ENCODE peak calls at places on chromosomes 7 and 10, in four cellular contexts. I, V, J and A are unnamed samples.

GRCh38 chr10:112227331-112227961 is 43.9 kb upstream of the GPAM start:
- DNase-seq in I (no peak), V (no peak), J (peak; percentile 72), A (no peak)

GRCh38 chr10:78865518-78865835 is 203.3 kb upstream of the ZMIZ1 start:
- DNase-seq in I (no peak), V (no peak), J (no peak), A (no peak)

GRCh38 chr7:41732279-41733062 is 29.6 kb upstream of the INHBA start:
- DNase-seq in I (no peak), V (peak; percentile 1), J (peak; percentile 58), A (peak; percentile 53)

GRCh38 chr10:93893646-93894515 is at the start of gene SLC35G1:
- DNase-seq in I (peak; percentile 64), V (peak; percentile 38), J (peak; percentile 63), A (peak; percentile 46)

GRCh38 chr10:118259288-118259906 is 82.7 kb downstream of the FAM204A start:
- DNase-seq in I (peak; percentile 51), V (peak; percentile 32), J (peak; percentile 50), A (no peak)

GRCh38 chr7:34187908-34188307 is 282.6 kb downstream of the BMPER start:
- DNase-seq in I (no peak), V (no peak), J (no peak), A (no peak)

GRCh38 chr7:74183653-74184450 is 9.7 kb downstream of the EIF4H start:
- DNase-seq in I (peak; percentile 56), V (no peak), J (no peak), A (no peak)

GRCh38 chr10:72665925-72666324 is 26.0 kb upstream of the MCU start:
- DNase-seq in I (no peak), V (no peak), J (no peak), A (no peak)

GRCh38 chr7:16114071-16114470 is 307.3 kb downstream of the CRPPA start:
- DNase-seq in I (no peak), V (no peak), J (no peak), A (no peak)

GRCh38 chr7:150686030-150686626 is 622 bp downstream of the GIMAP2 start:
- DNase-seq in I (peak; percentile 22), V (no peak), J (no peak), A (no peak)

GRCh38 chr10:60235001-60235400 is 154.7 kb downstream of the ANK3 start:
- DNase-seq in I (no peak), V (no peak), J (no peak), A (no peak)

GRCh38 chr10:1476106-1476803 is 261.1 kb downstream of the ADARB2 start:
- DNase-seq in I (no peak), V (no peak), J (no peak), A (no peak)

GRCh38 chr7:24216576-24217116 is 67.3 kb upstream of the NPY start:
- DNase-seq in I (no peak), V (no peak), J (no peak), A (no peak)

GRCh38 chr10:72122221-72122620 is 33.9 kb upstream of the SPOCK2 start:
- DNase-seq in I (peak; percentile 46), V (no peak), J (no peak), A (no peak)

GRCh38 chr7:132226626-132227290 is 349.5 kb downstream of the PLXNA4 start:
- DNase-seq in I (no peak), V (no peak), J (no peak), A (no peak)

GRCh38 chr10:15588635-15589081 is 131.1 kb downstream of the ITGA8 start:
- DNase-seq in I (no peak), V (no peak), J (no peak), A (no peak)

GRCh38 chr10:97633921-97634320 is 621 bp upstream of the MORN4 start:
- DNase-seq in I (peak; percentile 39), V (peak; percentile 19), J (no peak), A (no peak)
- TF ChIP-seq CTCF in I (peak; percentile 62), V (peak; percentile 40), J (no peak), A (peak; percentile 23)

DNA sequence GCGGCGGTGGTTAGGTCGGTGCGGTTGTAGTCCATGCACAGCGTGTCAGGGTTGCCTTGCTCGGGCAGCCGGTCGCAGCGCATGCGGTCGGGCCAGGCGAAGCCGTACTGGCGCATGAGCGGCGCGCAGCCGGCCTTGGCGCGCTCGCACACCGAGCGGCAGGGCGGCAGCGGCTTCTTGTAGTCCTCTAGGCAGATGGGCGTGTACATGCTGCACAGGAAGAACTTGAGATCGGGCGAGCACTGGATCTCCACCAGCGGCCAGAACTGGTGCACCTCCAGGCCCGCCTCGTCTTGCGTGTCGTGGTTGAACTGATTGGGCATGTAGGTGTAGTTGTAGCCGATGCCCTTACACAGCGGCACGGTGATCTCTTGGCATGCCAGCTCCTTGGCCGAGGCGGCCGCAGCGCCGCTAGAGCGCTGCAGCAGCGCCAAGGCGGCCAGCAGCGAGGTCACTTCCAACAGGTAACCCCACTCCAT is 1.1 kb downstream of the FZD8 start:
- DNase-seq in I (peak; percentile 52), V (peak; percentile 31), J (peak; percentile 65), A (no peak)
- TF ChIP-seq CTCF in I (no peak), V (no peak), J (no peak), A (no peak)

GRCh38 chr7:17526621-17527020 is 228.2 kb downstream of the AHR start:
- DNase-seq in I (no peak), V (no peak), J (no peak), A (no peak)
- TF ChIP-seq CTCF in I (no peak), V (no peak), J (no peak), A (no peak)

DNA sequence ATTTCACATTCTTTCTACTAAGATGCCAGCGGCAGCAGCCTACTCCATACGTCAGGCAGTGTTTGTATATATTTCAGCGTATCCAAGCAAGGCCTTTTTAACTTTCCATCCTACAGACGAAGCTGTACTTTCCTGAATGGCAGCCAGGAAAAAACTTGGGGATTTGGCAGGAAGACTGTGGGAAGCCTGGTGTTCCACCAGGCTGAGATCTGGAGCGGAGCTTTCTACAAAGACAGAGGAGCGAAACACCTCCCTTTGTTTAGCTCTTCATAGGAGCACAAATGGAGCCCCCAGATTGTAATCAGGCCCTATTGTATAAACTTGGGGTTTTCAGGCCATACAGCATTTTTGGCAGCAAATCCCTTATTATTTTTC is 143.8 kb downstream of the TES start:
- DNase-seq in I (no peak), V (no peak), J (no peak), A (no peak)
- TF ChIP-seq CTCF in I (no peak), V (no peak), J (no peak), A (no peak)

DNA sequence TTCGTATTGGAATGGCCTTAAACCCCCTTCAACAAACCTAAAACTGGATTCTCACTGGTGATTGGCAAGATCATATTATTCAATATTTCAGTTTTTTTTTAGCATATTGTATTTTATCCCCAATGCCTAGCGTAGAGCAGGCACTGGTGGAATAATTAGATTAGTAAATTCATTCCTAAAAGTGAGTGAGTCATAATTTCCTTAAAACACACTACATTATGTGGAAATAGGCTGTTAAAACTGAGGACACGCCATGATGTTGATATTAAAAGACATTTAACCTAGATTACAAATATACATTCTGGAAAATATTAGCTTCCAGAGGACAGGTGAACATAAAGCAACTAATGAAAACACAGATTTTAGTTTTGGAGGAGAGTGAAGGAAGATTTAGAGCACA is 463.9 kb downstream of the PARD3 start:
- DNase-seq in I (no peak), V (no peak), J (no peak), A (no peak)
- TF ChIP-seq CTCF in I (no peak), V (no peak), J (no peak), A (no peak)

GRCh38 chr10:88657901-88658300 is 6.3 kb upstream of the LIPF start:
- DNase-seq in I (no peak), V (no peak), J (no peak), A (no peak)

GRCh38 chr10:88651131-88651541 is 13.1 kb upstream of the LIPF start:
- DNase-seq in I (no peak), V (no peak), J (no peak), A (no peak)

GRCh38 chr10:88647216-88647615 is 17.0 kb upstream of the LIPF start:
- DNase-seq in I (no peak), V (no peak), J (no peak), A (no peak)

DNA sequence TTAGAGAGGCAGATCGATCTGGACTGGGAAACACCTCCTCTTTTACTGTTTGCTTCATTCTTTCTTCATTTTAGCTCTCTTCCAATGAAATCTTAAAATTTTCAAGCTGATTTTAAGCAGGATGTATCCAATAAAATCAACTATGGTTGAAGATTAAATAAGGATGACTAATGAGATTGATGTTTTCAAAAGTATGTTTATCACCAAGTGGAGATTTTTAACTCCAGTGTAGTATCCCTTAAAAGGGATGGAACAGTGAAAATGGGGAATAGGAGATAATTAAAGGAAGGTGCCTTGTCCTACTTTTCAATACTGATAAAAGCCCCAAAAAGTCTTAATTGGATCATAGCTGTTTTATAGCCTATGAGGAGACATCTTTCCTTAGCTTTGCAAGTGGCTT is 11.6 kb upstream of the LIPF start:
- DNase-seq in I (no peak), V (no peak), J (no peak), A (no peak)
- TF ChIP-seq CTCF in I (no peak), V (no peak), J (no peak), A (no peak)

GRCh38 chr7:95800787-95801186 is 28.4 kb downstream of the DYNC1I1 start:
- DNase-seq in I (no peak), V (no peak), J (no peak), A (no peak)

GRCh38 chr7:95796617-95797016 is 24.3 kb downstream of the DYNC1I1 start:
- DNase-seq in I (no peak), V (no peak), J (no peak), A (no peak)

GRCh38 chr7:95793658-95794057 is 21.3 kb downstream of the DYNC1I1 start:
- DNase-seq in I (no peak), V (no peak), J (no peak), A (no peak)

GRCh38 chr7:95798401-95798930 is 26.1 kb downstream of the DYNC1I1 start:
- DNase-seq in I (no peak), V (no peak), J (no peak), A (no peak)

GRCh38 chr7:95794917-95795515 is 22.7 kb downstream of the DYNC1I1 start:
- DNase-seq in I (no peak), V (peak; percentile 43), J (peak; percentile 26), A (no peak)
- TF ChIP-seq CTCF in I (peak; percentile 48), V (peak; percentile 76), J (peak; percentile 43), A (peak; percentile 62)

GRCh38 chr10:130547368-130547767 is 411.2 kb downstream of the GLRX3 start:
- DNase-seq in I (peak; percentile 5), V (no peak), J (no peak), A (no peak)
- TF ChIP-seq CTCF in I (no peak), V (peak; percentile 2), J (no peak), A (no peak)

DNA sequence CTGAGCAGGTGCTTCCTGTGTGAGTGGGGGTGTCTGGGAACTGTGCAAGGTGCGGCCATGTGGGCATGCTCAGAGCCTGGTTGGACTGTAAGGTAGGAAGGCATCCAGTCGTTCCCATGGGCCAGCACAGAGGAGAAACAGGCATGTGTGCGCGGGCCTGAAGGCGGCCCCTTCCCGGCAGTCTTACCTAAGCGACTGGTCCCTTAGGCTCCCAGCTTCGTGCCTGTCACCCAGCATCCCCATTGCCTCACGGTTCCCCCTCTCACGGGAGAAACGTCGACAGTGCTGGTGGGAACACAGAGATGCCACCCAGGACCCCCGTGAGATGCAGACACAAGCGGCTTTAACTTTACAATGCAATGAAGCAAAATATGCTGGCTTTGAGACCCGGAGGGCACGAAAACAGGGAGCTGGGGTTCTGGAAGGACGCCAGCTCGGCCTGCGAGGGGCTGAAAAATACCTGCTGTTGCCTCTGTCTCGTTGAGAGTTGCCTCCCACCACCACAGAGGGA is 128.2 kb downstream of the DNAJB6 start:
- DNase-seq in I (no peak), V (no peak), J (no peak), A (no peak)
- TF ChIP-seq CTCF in I (no peak), V (no peak), J (no peak), A (no peak)